ENCODE peak calls at places on chromosomes 4 and X, in four cellular contexts. One of them, this sample, is unnamed.
A peak's percentile ranks its signal among the peaks of the same experiment; 100 is the strongest.

GRCh38 chr4:165312506-165312905 is 15.0 kb upstream of the MSMO1 start:
- DNase-seq in K562: no peak
- DNase-seq in HepG2: no peak
- DNase-seq in HCT116: no peak
- DNase-seq in this sample: no peak

GRCh38 chrX:133897593-133898163 is 87.7 kb downstream of the GPC3 start:
- DNase-seq in K562: no peak
- DNase-seq in HCT116: no peak
- DNase-seq in HepG2: no peak
- DNase-seq in this sample: no peak

GRCh38 chrX:42992199-42992943 is 214.4 kb upstream of the PPP1R2C start:
- DNase-seq in HCT116: no peak
- DNase-seq in HepG2: no peak
- DNase-seq in K562: no peak
- DNase-seq in this sample: no peak

GRCh38 chr4:23038626-23039245 is 346.0 kb downstream of the GBA3 start:
- DNase-seq in HepG2: no peak
- DNase-seq in K562: no peak
- DNase-seq in HCT116: no peak
- DNase-seq in this sample: no peak

GRCh38 chr4:76536381-76536689 is 101.3 kb downstream of the SHROOM3 start:
- DNase-seq in K562: no peak
- DNase-seq in HCT116: no peak
- DNase-seq in HepG2: no peak
- DNase-seq in this sample: no peak

GRCh38 chr4:14871676-14872430 is 130.4 kb upstream of the CPEB2 start:
- DNase-seq in HCT116: peak; percentile 2
- DNase-seq in K562: peak; percentile 18
- DNase-seq in HepG2: peak; percentile 3
- DNase-seq in this sample: no peak

GRCh38 chrX:134981910-134982309 is 8.9 kb upstream of the SMIM10 start:
- DNase-seq in HCT116: no peak
- DNase-seq in HepG2: no peak
- DNase-seq in K562: peak; percentile 65
- DNase-seq in this sample: no peak

GRCh38 chr4:4386296-4386735 is 586 bp upstream of the NSG1 start:
- DNase-seq in K562: no peak
- DNase-seq in HepG2: no peak
- DNase-seq in HCT116: no peak
- DNase-seq in this sample: no peak

GRCh38 chr4:3338321-3338838 is 45.6 kb downstream of the RGS12 start:
- DNase-seq in K562: no peak
- DNase-seq in HCT116: no peak
- DNase-seq in HepG2: no peak
- DNase-seq in this sample: no peak

GRCh38 chrX:10190367-10190766 is 33.6 kb downstream of the CLCN4 start:
- DNase-seq in HepG2: peak; percentile 72
- DNase-seq in K562: peak; percentile 41
- DNase-seq in HCT116: peak; percentile 41
- DNase-seq in this sample: peak; percentile 36

GRCh38 chrX:16335181-16335580 is 167.9 kb downstream of the MAGEB17 start:
- DNase-seq in HCT116: no peak
- DNase-seq in K562: no peak
- DNase-seq in HepG2: no peak
- DNase-seq in this sample: no peak

GRCh38 chr4:128635141-128635911 is 174.2 kb upstream of the JADE1 start:
- DNase-seq in HCT116: no peak
- DNase-seq in K562: peak; percentile 41
- DNase-seq in HepG2: peak; percentile 15
- DNase-seq in this sample: no peak

GRCh38 chr4:108622022-108622421 is 1.6 kb downstream of the RPL34 start:
- DNase-seq in HCT116: no peak
- DNase-seq in HepG2: no peak
- DNase-seq in K562: no peak
- DNase-seq in this sample: no peak

GRCh38 chrX:38694394-38694793 is 106.9 kb upstream of the MID1IP1 start:
- DNase-seq in HepG2: no peak
- DNase-seq in K562: no peak
- DNase-seq in HCT116: no peak
- DNase-seq in this sample: no peak

GRCh38 chr4:89800527-89801103 is 36.3 kb downstream of the SNCA start:
- DNase-seq in K562: no peak
- DNase-seq in HepG2: no peak
- DNase-seq in HCT116: no peak
- DNase-seq in this sample: no peak

GRCh38 chrX:18755651-18756050 is 48.2 kb downstream of the PPEF1 start:
- DNase-seq in HepG2: no peak
- DNase-seq in HCT116: no peak
- DNase-seq in K562: no peak
- DNase-seq in this sample: no peak

GRCh38 chr4:111689214-111689613 is 456.0 kb upstream of the FAM241A start:
- DNase-seq in HCT116: no peak
- DNase-seq in HepG2: no peak
- DNase-seq in K562: no peak
- DNase-seq in this sample: no peak

GRCh38 chrX:154136627-154137161 is 7.3 kb upstream of the OPN1LW start:
- DNase-seq in K562: peak; percentile 81
- DNase-seq in HCT116: peak; percentile 21
- DNase-seq in HepG2: peak; percentile 45
- DNase-seq in this sample: peak; percentile 5

GRCh38 chr4:177489847-177490246 is 47.6 kb upstream of the AGA start:
- DNase-seq in K562: no peak
- DNase-seq in HepG2: no peak
- DNase-seq in HCT116: no peak
- DNase-seq in this sample: no peak

GRCh38 chr4:7398788-7399432 is 35.8 kb downstream of the PSAPL1 start:
- DNase-seq in K562: no peak
- DNase-seq in HepG2: no peak
- DNase-seq in HCT116: no peak
- DNase-seq in this sample: no peak

GRCh38 chrX:17788439-17788838 is 51.1 kb downstream of the SCML1 start:
- DNase-seq in K562: peak; percentile 67
- DNase-seq in HepG2: peak; percentile 5
- DNase-seq in HCT116: peak; percentile 10
- DNase-seq in this sample: peak; percentile 15

GRCh38 chrX:81120936-81121351 is 80.8 kb downstream of the HMGN5 start:
- DNase-seq in HCT116: no peak
- DNase-seq in K562: peak; percentile 17
- DNase-seq in HepG2: peak; percentile 18
- DNase-seq in this sample: no peak

GRCh38 chr4:60590116-60590515 is 610.0 kb upstream of the ADGRL3 start:
- DNase-seq in K562: no peak
- DNase-seq in HepG2: no peak
- DNase-seq in HCT116: no peak
- DNase-seq in this sample: no peak

GRCh38 chr4:72564184-72564583 is 4.8 kb downstream of the ADAMTS3 start:
- DNase-seq in K562: no peak
- DNase-seq in HepG2: no peak
- DNase-seq in HCT116: no peak
- DNase-seq in this sample: no peak

GRCh38 chr4:39770005-39770404 is 72.1 kb downstream of the UBE2K start:
- DNase-seq in K562: no peak
- DNase-seq in HepG2: no peak
- DNase-seq in HCT116: no peak
- DNase-seq in this sample: no peak

GRCh38 chr4:1612278-1613098 is 71.6 kb downstream of the FAM53A start:
- DNase-seq in HepG2: no peak
- DNase-seq in HCT116: no peak
- DNase-seq in K562: no peak
- DNase-seq in this sample: no peak

GRCh38 chrX:37543324-37543723 is 28.1 kb upstream of the LANCL3 start:
- DNase-seq in HCT116: no peak
- DNase-seq in K562: no peak
- DNase-seq in HepG2: no peak
- DNase-seq in this sample: no peak

GRCh38 chr4:145503486-145504072 is 21.9 kb downstream of the SMAD1 start:
- DNase-seq in HCT116: no peak
- DNase-seq in HepG2: no peak
- DNase-seq in K562: no peak
- DNase-seq in this sample: no peak

GRCh38 chrX:82038793-82039192 is 836.9 kb downstream of the SH3BGRL start:
- DNase-seq in HepG2: no peak
- DNase-seq in K562: no peak
- DNase-seq in HCT116: no peak
- DNase-seq in this sample: no peak

GRCh38 chr4:3323071-3323481 is 30.3 kb downstream of the RGS12 start:
- DNase-seq in HCT116: no peak
- DNase-seq in HepG2: peak; percentile 60
- DNase-seq in K562: no peak
- DNase-seq in this sample: no peak

DNA sequence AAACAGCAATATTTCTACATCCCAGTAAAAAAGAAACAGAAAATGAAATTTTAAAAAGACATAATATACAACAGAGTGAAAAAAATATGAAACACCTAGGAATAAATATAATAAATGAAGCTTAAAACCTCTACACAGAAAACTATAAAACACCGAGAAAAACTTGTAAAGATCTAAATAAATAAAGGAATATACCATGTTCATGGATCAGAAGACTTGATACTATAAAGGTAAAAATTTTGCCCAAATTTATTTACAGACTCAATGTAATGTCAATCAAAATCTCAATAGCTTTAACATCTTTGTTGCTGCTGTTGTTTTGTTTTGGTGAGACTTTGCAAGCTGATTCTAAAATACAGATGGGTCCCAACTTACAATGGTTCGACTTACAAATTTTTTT is 5.7 kb downstream of the TBC1D9 start:
- DNase-seq in K562: no peak
- DNase-seq in HCT116: no peak
- DNase-seq in HepG2: no peak
- DNase-seq in this sample: no peak
- H3K4me3 ChIP-seq in K562: no peak overlapping the region
- H3K4me3 ChIP-seq in HCT116: no peak overlapping the region
- H3K4me3 ChIP-seq in HepG2: no peak overlapping the region
- H3K4me3 ChIP-seq in this sample: no peak overlapping the region

DNA sequence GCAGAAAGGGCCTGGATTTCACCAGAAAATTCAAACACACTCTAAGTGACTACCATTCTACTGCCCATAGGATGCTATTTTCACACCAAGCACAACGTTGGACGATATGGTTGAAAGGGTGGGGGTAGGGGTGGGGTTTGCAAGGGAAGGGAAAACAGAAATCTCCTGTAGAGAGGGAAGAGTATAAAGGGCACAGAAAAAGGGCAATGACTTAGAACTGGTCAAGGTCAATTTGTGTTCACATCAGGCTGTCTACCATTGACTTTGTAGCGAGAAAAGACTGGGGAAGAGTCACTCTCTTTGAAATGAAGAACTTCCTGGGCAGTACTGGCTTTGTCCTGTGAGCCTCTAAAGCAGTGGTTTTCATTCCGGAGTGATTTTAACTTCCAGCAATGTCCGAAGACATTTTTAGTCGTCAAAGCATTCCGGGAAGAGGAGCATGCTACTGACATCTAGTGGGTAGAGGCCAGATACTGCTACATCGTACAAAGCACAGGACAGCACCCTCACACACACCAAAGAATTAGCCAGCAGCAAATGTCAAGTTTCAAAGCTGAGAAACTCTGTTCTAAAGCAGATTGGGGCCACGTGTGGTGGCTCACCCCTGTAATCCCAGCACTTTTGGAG is 48.4 kb upstream of the SLC7A3 start:
- DNase-seq in K562: peak; percentile 36
- DNase-seq in HepG2: peak; percentile 27
- DNase-seq in HCT116: no peak
- DNase-seq in this sample: no peak
- TF ChIP-seq TCF7L2 in K562: no peak
- TF ChIP-seq TCF7L2 in HepG2: no peak
- TF ChIP-seq TCF7L2 in HCT116: no peak
- TF ChIP-seq TCF7L2 in this sample: no peak

GRCh38 chr4:6049972-6050371 is 31.7 kb upstream of the C4orf50 start:
- DNase-seq in HepG2: no peak
- DNase-seq in K562: no peak
- DNase-seq in HCT116: no peak
- DNase-seq in this sample: no peak
- H3K4me3 ChIP-seq in HepG2: no peak overlapping the region
- H3K4me3 ChIP-seq in K562: no peak overlapping the region
- H3K4me3 ChIP-seq in HCT116: no peak overlapping the region
- H3K4me3 ChIP-seq in this sample: no peak overlapping the region

GRCh38 chr4:57182132-57182874 is 72.1 kb upstream of the IGFBP7 start:
- DNase-seq in HCT116: no peak
- DNase-seq in HepG2: no peak
- DNase-seq in K562: peak; percentile 13
- DNase-seq in this sample: no peak
- TF ChIP-seq TCF7L2 in HCT116: no peak
- TF ChIP-seq TCF7L2 in HepG2: no peak
- TF ChIP-seq TCF7L2 in K562: no peak
- TF ChIP-seq TCF7L2 in this sample: no peak

This sample was measured in Panc1.